ENCODE peak calls at places on chromosomes 11 and 22, in seven cellular contexts. A, P, X, F, C, K and R are unnamed samples.

GRCh38 chr11:119706029-119706428 is 23.0 kb downstream of the NECTIN1 start:
- DNase-seq in A (no peak), P (no peak), X (no peak), F (no peak), C (no peak), K (no peak), R (no peak)

GRCh38 chr11:4551346-4551979 is 6.5 kb downstream of the OR52M1 start:
- DNase-seq in A (peak), P (no peak), X (peak), F (no peak), C (no peak), K (no peak), R (no peak)

GRCh38 chr11:27158763-27159679 is 118.4 kb downstream of the BBOX1 start:
- DNase-seq in A (peak), P (no peak), X (peak), F (peak), C (peak), K (no peak), R (peak)

GRCh38 chr11:58027341-58027740 is 3.4 kb upstream of the OR6Q1 start:
- DNase-seq in A (peak), P (no peak), X (no peak), F (peak), C (no peak), K (no peak), R (no peak)

GRCh38 chr22:31126128-31126868 is 3.5 kb downstream of the INPP5J start:
- DNase-seq in A (no peak), P (no peak), X (no peak), F (no peak), C (no peak), K (no peak), R (no peak)

GRCh38 chr11:44568706-44569473 is 3.4 kb downstream of the CD82 start:
- DNase-seq in A (peak), P (peak), X (no peak), F (peak), C (peak), K (peak), R (peak)

GRCh38 chr11:83063073-83063754 is 8.5 kb downstream of the RAB30 start:
- DNase-seq in A (peak), P (no peak), X (peak), F (no peak), C (no peak), K (no peak), R (peak)

GRCh38 chr22:36881504-36882245 is 20.9 kb downstream of the NCF4 start:
- DNase-seq in A (no peak), P (no peak), X (no peak), F (no peak), C (no peak), K (no peak), R (no peak)